ENCODE peak calls at places on chromosomes 2 and 18, in six cellular contexts. P is neuronal stem cell, B is H9, V is trophoblast cell, X is H1, F is IMR-90. D is an unnamed sample.

GRCh38 chr2:126930970-126931590 is 32.4 kb downstream of the TEX51 start:
- DNase-seq in V (no peak), F (no peak), P (no peak), X (peak), B (no peak), D (no peak)

GRCh38 chr2:237304763-237305514 is 109.0 kb downstream of the COL6A3 start:
- DNase-seq in V (no peak), X (no peak), P (no peak), B (no peak), F (peak), D (peak)

GRCh38 chr18:11114653-11115052 is 34.7 kb downstream of the PIEZO2 start:
- DNase-seq in F (peak), B (no peak), X (no peak), P (no peak), V (no peak), D (peak)

GRCh38 chr2:113136828-113137775 is 9.7 kb downstream of the IL1RN start:
- DNase-seq in P (peak), X (peak), V (peak), F (peak), B (no peak), D (peak)

GRCh38 chr2:207477896-207478295 is 51.9 kb upstream of the CREB1 start:
- DNase-seq in B (no peak), F (no peak), X (no peak), P (no peak), V (peak), D (no peak)

GRCh38 chr2:150480241-150480640 is 7.2 kb downstream of the RND3 start:
- DNase-seq in P (no peak), F (peak), X (no peak), V (peak), B (no peak), D (peak)

GRCh38 chr2:216339456-216340279 is 32.6 kb downstream of the MARCHF4 start:
- DNase-seq in F (peak), B (peak), X (peak), V (peak), P (peak), D (peak)

GRCh38 chr2:39256040-39256439 is 12.3 kb upstream of the CDKL4 start:
- DNase-seq in P (no peak), X (no peak), F (no peak), B (no peak), V (no peak), D (no peak)

GRCh38 chr2:110842048-110842447 is 109.7 kb downstream of the ACOXL start:
- DNase-seq in X (no peak), P (no peak), F (no peak), B (no peak), V (peak), D (no peak)

GRCh38 chr18:66226782-66227181 is 377.1 kb downstream of the CDH19 start:
- DNase-seq in X (no peak), V (peak), F (no peak), P (no peak), B (no peak), D (no peak)

GRCh38 chr18:59263566-59264135 is 9.6 kb downstream of the RAX start:
- DNase-seq in P (no peak), V (no peak), X (no peak), B (no peak), F (no peak), D (no peak)

GRCh38 chr2:239316562-239317465 is 84.0 kb downstream of the HDAC4 start:
- DNase-seq in X (peak), B (peak), P (no peak), V (no peak), F (peak), D (no peak)

GRCh38 chr2:160210599-160211138 is 10.6 kb upstream of the ITGB6 start:
- DNase-seq in X (peak), F (peak), P (peak), V (peak), B (peak), D (no peak)

GRCh38 chr2:71929482-71929772 is 218.2 kb downstream of the CYP26B1 start:
- DNase-seq in P (no peak), V (no peak), B (no peak), X (no peak), F (no peak), D (no peak)

GRCh38 chr18:37965572-37965970 is 400.0 kb upstream of the CELF4 start:
- DNase-seq in X (no peak), F (no peak), P (no peak), V (peak), B (no peak), D (no peak)

GRCh38 chr18:35122586-35123224 is 81.5 kb downstream of the MAPRE2 start:
- DNase-seq in P (no peak), X (peak), B (peak), F (no peak), V (peak), D (no peak)

GRCh38 chr2:169141713-169142352 is 72.5 kb downstream of the DHRS9 start:
- DNase-seq in P (peak), V (peak), X (peak), F (peak), B (peak), D (peak)

GRCh38 chr2:170321526-170321925 is 143.6 kb downstream of the MYO3B start:
- DNase-seq in V (no peak), X (no peak), B (no peak), P (no peak), F (no peak), D (no peak)

GRCh38 chr18:44035554-44035953 is 645.1 kb upstream of the SETBP1 start:
- DNase-seq in V (no peak), P (no peak), X (no peak), B (no peak), F (no peak), D (peak)

GRCh38 chr2:162022290-162022945 is 51.6 kb downstream of the DPP4 start:
- DNase-seq in B (no peak), V (no peak), X (no peak), F (peak), P (no peak), D (peak)

GRCh38 chr2:239548491-239548890 is 147.7 kb upstream of the HDAC4 start:
- DNase-seq in X (no peak), F (no peak), P (no peak), V (no peak), B (no peak), D (no peak)

GRCh38 chr2:233460726-233461431 is 105.7 kb downstream of the USP40 start:
- DNase-seq in F (no peak), X (no peak), V (no peak), B (no peak), P (no peak), D (no peak)

GRCh38 chr18:59743561-59743960 is 46.3 kb upstream of the CCBE1 start:
- DNase-seq in F (peak), B (no peak), X (no peak), V (peak), P (no peak), D (peak)

GRCh38 chr2:212923393-212923792 is 228.0 kb downstream of the IKZF2 start:
- DNase-seq in V (peak), X (no peak), F (no peak), P (no peak), B (no peak), D (no peak)

GRCh38 chr18:59388180-59388579 is 29.1 kb upstream of the LMAN1 start:
- DNase-seq in P (no peak), V (no peak), X (no peak), B (no peak), F (no peak), D (peak)

GRCh38 chr2:153770359-153770991 is 101.2 kb upstream of the GALNT13 start:
- DNase-seq in V (no peak), B (peak), F (no peak), P (no peak), X (no peak), D (no peak)

DNA sequence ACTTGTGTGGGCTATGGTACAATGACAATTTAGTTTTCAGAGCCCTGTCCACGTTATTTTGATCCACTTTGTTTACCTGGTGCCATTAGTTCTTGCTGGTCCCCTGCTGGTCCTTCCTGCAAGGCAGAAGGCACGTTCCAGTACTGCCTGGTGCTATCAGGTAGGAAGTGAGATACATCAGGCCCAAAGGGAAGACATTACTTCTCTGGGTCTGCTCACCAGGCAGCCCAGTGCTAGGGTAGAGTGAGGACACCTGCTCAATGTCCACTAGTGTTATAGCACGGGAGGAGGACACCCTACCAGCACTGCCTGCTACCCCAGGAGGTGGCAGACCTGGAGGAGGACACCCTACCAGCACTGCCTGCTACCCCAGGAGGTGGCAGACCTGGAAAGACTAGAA is 23.7 kb downstream of the MARCO start:
- DNase-seq in P (no peak), X (peak), V (no peak), B (no peak), F (no peak), D (no peak)
- H3K14ac ChIP-seq in P (peak), X (no peak), V (no peak), B (no peak), F (no peak), D (no peak)

DNA sequence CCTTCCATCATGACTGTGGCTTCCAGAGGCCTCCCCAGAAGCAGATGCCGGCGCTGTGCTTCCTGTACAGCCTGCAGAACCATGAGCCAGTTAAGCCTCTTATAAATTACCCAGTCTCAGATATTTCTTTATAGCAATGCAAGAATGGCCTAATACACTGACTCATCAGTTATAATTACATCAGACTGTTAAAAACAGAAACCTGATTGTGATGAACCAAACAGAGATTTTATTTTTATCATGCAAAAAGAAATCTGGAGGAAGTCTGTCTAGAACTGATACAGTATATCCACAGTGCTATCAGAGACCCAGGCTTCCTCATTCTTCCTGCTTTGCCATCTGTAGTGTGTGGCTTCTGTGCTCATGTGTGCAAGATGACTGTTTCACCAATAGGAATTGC is 93.4 kb upstream of the MEX3C start:
- DNase-seq in V (no peak), X (no peak), B (no peak), F (no peak), P (no peak), D (no peak)
- H3K14ac ChIP-seq in V (no peak), X (no peak), B (no peak), F (no peak), P (no peak), D (no peak)

GRCh38 chr2:65075176-65075575 is 19.0 kb downstream of the CEP68 start:
- DNase-seq in V (no peak), P (no peak), X (peak), F (peak), B (no peak), D (no peak)

GRCh38 chr2:65073879-65074565 is 17.8 kb downstream of the CEP68 start:
- DNase-seq in F (no peak), P (no peak), B (no peak), V (no peak), X (peak), D (no peak)

GRCh38 chr2:65075605-65076344 is 19.6 kb downstream of the CEP68 start:
- DNase-seq in F (no peak), X (peak), V (peak), B (peak), P (no peak), D (no peak)

GRCh38 chr2:65077898-65078297 is 21.7 kb downstream of the CEP68 start:
- DNase-seq in X (no peak), P (no peak), B (no peak), F (no peak), V (no peak), D (no peak)

GRCh38 chr2:65076345-65076710 is 20.1 kb downstream of the CEP68 start:
- DNase-seq in B (no peak), F (peak), V (peak), X (no peak), P (no peak), D (peak)
- H3K14ac ChIP-seq in B (no peak), F (peak), V (no peak), X (no peak), P (no peak), D (no peak)

GRCh38 chr2:74499269-74499939 is at the start of gene LBX2:
- DNase-seq in F (no peak), V (peak), P (no peak), X (no peak), B (no peak), D (peak)
- H3K14ac ChIP-seq in F (no peak), V (no peak), P (no peak), X (no peak), B (no peak), D (no peak)

GRCh38 chr2:189999661-190000060 is 62.9 kb downstream of the MSTN start:
- DNase-seq in F (no peak), V (no peak), B (no peak), X (no peak), P (no peak), D (no peak)
- H3K14ac ChIP-seq in F (no peak), V (no peak), B (no peak), X (no peak), P (no peak), D (no peak)

GRCh38 chr2:97784953-97785352 is 71.6 kb downstream of the ZAP70 start:
- DNase-seq in F (no peak), B (no peak), P (no peak), V (no peak), X (no peak), D (no peak)
- H3K14ac ChIP-seq in F (no peak), B (no peak), P (no peak), V (no peak), X (no peak), D (no peak)

GRCh38 chr18:29838556-29838955 is 1204.0 kb downstream of the DSC3 start:
- DNase-seq in V (peak), B (no peak), X (no peak), P (no peak), F (no peak), D (no peak)
- H3K14ac ChIP-seq in V (no peak), B (no peak), X (no peak), P (no peak), F (no peak), D (no peak)

GRCh38 chr18:32815881-32816280 is 43.1 kb upstream of the KLHL14 start:
- DNase-seq in V (no peak), X (no peak), B (no peak), F (no peak), P (no peak), D (no peak)

GRCh38 chr18:32805354-32805753 is 32.5 kb upstream of the KLHL14 start:
- DNase-seq in V (no peak), P (no peak), B (no peak), F (no peak), X (no peak), D (no peak)

GRCh38 chr18:32812342-32812741 is 39.5 kb upstream of the KLHL14 start:
- DNase-seq in B (no peak), X (no peak), P (no peak), V (no peak), F (no peak), D (no peak)

DNA sequence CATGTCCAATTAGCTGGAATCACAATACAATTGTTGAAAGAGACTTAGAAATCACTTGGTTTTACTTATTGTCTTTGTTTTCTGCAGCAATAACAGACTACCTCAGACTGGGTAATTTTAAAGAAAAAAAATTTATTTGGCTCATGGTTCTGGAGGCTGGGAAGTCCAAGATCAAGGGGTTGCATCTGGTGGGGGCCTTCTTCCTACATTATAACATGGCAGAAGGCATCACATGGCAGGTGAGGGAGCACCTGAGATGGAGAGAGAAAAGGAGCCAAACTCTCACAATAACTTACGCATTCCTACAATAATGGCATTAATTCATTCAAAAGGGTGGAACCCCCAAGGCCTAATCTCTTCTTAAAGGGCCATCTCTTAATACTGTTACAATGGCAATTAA is 37.5 kb upstream of the KLHL14 start:
- DNase-seq in X (no peak), B (no peak), V (no peak), F (no peak), P (no peak), D (no peak)
- H3K14ac ChIP-seq in X (no peak), B (no peak), V (no peak), F (no peak), P (no peak), D (no peak)

GRCh38 chr18:5305835-5306234 is 10.3 kb upstream of the ZBTB14 start:
- DNase-seq in P (no peak), V (no peak), F (no peak), X (no peak), B (no peak), D (no peak)

GRCh38 chr18:5302606-5303005 is 7.1 kb upstream of the ZBTB14 start:
- DNase-seq in X (no peak), F (no peak), B (no peak), V (no peak), P (no peak), D (no peak)

GRCh38 chr18:5298156-5298852 is 2.8 kb upstream of the ZBTB14 start:
- DNase-seq in F (no peak), B (no peak), P (no peak), X (no peak), V (no peak), D (no peak)

GRCh38 chr18:5304232-5304631 is 8.7 kb upstream of the ZBTB14 start:
- DNase-seq in X (no peak), P (no peak), V (no peak), F (no peak), B (no peak), D (no peak)

GRCh38 chr18:5303636-5304035 is 8.1 kb upstream of the ZBTB14 start:
- DNase-seq in B (no peak), F (no peak), V (no peak), X (no peak), P (no peak), D (no peak)
- H3K14ac ChIP-seq in B (no peak), F (no peak), V (no peak), X (no peak), P (no peak), D (no peak)

DNA sequence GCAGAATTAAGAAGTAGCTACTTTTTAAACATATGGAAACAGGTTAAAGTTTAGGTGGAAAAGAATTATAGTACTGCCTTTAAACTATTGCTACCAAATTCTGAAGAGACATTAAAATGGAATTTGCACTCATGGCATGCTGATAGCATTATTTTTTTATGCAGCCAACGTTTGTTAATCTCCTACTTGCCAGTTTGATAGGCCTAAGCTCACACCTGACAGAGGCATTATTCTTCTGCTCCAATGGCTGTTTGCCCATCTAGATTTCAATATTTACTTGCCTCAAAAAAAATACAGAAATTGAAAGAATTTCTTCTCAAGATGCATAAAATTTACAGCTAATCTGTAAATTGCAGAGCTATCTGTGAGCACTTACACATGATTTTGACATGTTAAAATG is 849.6 kb downstream of the CNTNAP5 start:
- DNase-seq in P (no peak), B (no peak), F (no peak), X (no peak), V (no peak), D (no peak)
- H3K14ac ChIP-seq in P (no peak), B (no peak), F (no peak), X (no peak), V (no peak), D (no peak)